ENCODE peak calls at places on chromosomes 5 and 9, in seven cellular contexts. One of them, this sample, is unnamed.

GRCh38 chr9:93126151-93126781 is 7.8 kb downstream of the NINJ1 start:
- DNase-seq in tibial artery: peak; percentile 53
- DNase-seq in astrocyte: no peak
- DNase-seq in sigmoid colon: peak; percentile 67
- DNase-seq in lower leg skin: peak; percentile 81
- DNase-seq in left ventricle myocardium inferior: peak; percentile 16
- DNase-seq in fibroblast of pulmonary artery: no peak
- DNase-seq in this sample: no peak

GRCh38 chr5:62286834-62287611 is 19.0 kb upstream of the KIF2A start:
- DNase-seq in tibial artery: no peak
- DNase-seq in astrocyte: no peak
- DNase-seq in sigmoid colon: no peak
- DNase-seq in lower leg skin: no peak
- DNase-seq in left ventricle myocardium inferior: no peak
- DNase-seq in fibroblast of pulmonary artery: no peak
- DNase-seq in this sample: no peak

GRCh38 chr9:128204858-128205257 is 1.7 kb downstream of the DNM1 start:
- DNase-seq in tibial artery: no peak
- DNase-seq in astrocyte: no peak
- DNase-seq in sigmoid colon: no peak
- DNase-seq in lower leg skin: no peak
- DNase-seq in left ventricle myocardium inferior: no peak
- DNase-seq in fibroblast of pulmonary artery: no peak
- DNase-seq in this sample: no peak

GRCh38 chr5:98795243-98795642 is 21.8 kb downstream of the RGMB start:
- DNase-seq in tibial artery: no peak
- DNase-seq in astrocyte: no peak
- DNase-seq in sigmoid colon: no peak
- DNase-seq in lower leg skin: no peak
- DNase-seq in left ventricle myocardium inferior: no peak
- DNase-seq in fibroblast of pulmonary artery: no peak
- DNase-seq in this sample: no peak

GRCh38 chr9:69122086-69122390 is 52.0 kb upstream of the TJP2 start:
- DNase-seq in tibial artery: peak; percentile 90
- DNase-seq in astrocyte: peak; percentile 51
- DNase-seq in sigmoid colon: peak; percentile 74
- DNase-seq in lower leg skin: peak; percentile 92
- DNase-seq in left ventricle myocardium inferior: peak; percentile 71
- DNase-seq in fibroblast of pulmonary artery: peak; percentile 68
- DNase-seq in this sample: peak; percentile 66

GRCh38 chr9:114968710-114969109 is 38.3 kb upstream of the TNFSF8 start:
- DNase-seq in tibial artery: no peak
- DNase-seq in astrocyte: peak; percentile 27
- DNase-seq in sigmoid colon: no peak
- DNase-seq in lower leg skin: no peak
- DNase-seq in left ventricle myocardium inferior: no peak
- DNase-seq in fibroblast of pulmonary artery: peak; percentile 59
- DNase-seq in this sample: no peak

GRCh38 chr9:38423939-38424843 is at the start of gene IGFBPL1:
- DNase-seq in tibial artery: peak; percentile 63
- DNase-seq in astrocyte: no peak
- DNase-seq in sigmoid colon: no peak
- DNase-seq in lower leg skin: peak; percentile 40
- DNase-seq in left ventricle myocardium inferior: no peak
- DNase-seq in fibroblast of pulmonary artery: no peak
- DNase-seq in this sample: no peak

GRCh38 chr5:130141689-130142320 is 237.5 kb downstream of the CHSY3 start:
- DNase-seq in tibial artery: no peak
- DNase-seq in astrocyte: no peak
- DNase-seq in sigmoid colon: no peak
- DNase-seq in lower leg skin: no peak
- DNase-seq in left ventricle myocardium inferior: no peak
- DNase-seq in fibroblast of pulmonary artery: peak; percentile 69
- DNase-seq in this sample: no peak

GRCh38 chr5:176658007-176658599 is 10.8 kb downstream of the TSPAN17 start:
- DNase-seq in tibial artery: peak; percentile 74
- DNase-seq in astrocyte: peak; percentile 32
- DNase-seq in sigmoid colon: peak; percentile 82
- DNase-seq in lower leg skin: peak; percentile 92
- DNase-seq in left ventricle myocardium inferior: peak; percentile 60
- DNase-seq in fibroblast of pulmonary artery: peak; percentile 73
- DNase-seq in this sample: peak; percentile 72

GRCh38 chr5:10859393-10860195 is 98.6 kb upstream of the DAP start:
- DNase-seq in tibial artery: no peak
- DNase-seq in astrocyte: no peak
- DNase-seq in sigmoid colon: no peak
- DNase-seq in lower leg skin: no peak
- DNase-seq in left ventricle myocardium inferior: no peak
- DNase-seq in fibroblast of pulmonary artery: no peak
- DNase-seq in this sample: no peak

GRCh38 chr5:129856325-129856724 is 47.9 kb upstream of the CHSY3 start:
- DNase-seq in tibial artery: no peak
- DNase-seq in astrocyte: no peak
- DNase-seq in sigmoid colon: no peak
- DNase-seq in lower leg skin: no peak
- DNase-seq in left ventricle myocardium inferior: no peak
- DNase-seq in fibroblast of pulmonary artery: no peak
- DNase-seq in this sample: no peak

GRCh38 chr9:108844391-108844790 is 11.4 kb downstream of the ACTL7B start:
- DNase-seq in tibial artery: no peak
- DNase-seq in astrocyte: no peak
- DNase-seq in sigmoid colon: no peak
- DNase-seq in lower leg skin: peak; percentile 28
- DNase-seq in left ventricle myocardium inferior: no peak
- DNase-seq in fibroblast of pulmonary artery: no peak
- DNase-seq in this sample: no peak

GRCh38 chr5:43661102-43661501 is 58.1 kb downstream of the NNT start:
- DNase-seq in tibial artery: no peak
- DNase-seq in astrocyte: no peak
- DNase-seq in sigmoid colon: no peak
- DNase-seq in lower leg skin: no peak
- DNase-seq in left ventricle myocardium inferior: no peak
- DNase-seq in fibroblast of pulmonary artery: peak; percentile 69
- DNase-seq in this sample: no peak

GRCh38 chr5:124420952-124421351 is 325.5 kb downstream of the ZNF608 start:
- DNase-seq in tibial artery: no peak
- DNase-seq in astrocyte: no peak
- DNase-seq in sigmoid colon: no peak
- DNase-seq in lower leg skin: no peak
- DNase-seq in left ventricle myocardium inferior: no peak
- DNase-seq in fibroblast of pulmonary artery: no peak
- DNase-seq in this sample: no peak

GRCh38 chr9:128027166-128027539 is 40.0 kb downstream of the NAIF1 start:
- DNase-seq in tibial artery: no peak
- DNase-seq in astrocyte: no peak
- DNase-seq in sigmoid colon: no peak
- DNase-seq in lower leg skin: no peak
- DNase-seq in left ventricle myocardium inferior: no peak
- DNase-seq in fibroblast of pulmonary artery: peak; percentile 85
- DNase-seq in this sample: no peak

GRCh38 chr9:84823426-84824271 is 154.1 kb downstream of the NTRK2 start:
- DNase-seq in tibial artery: peak; percentile 68
- DNase-seq in astrocyte: peak; percentile 16
- DNase-seq in sigmoid colon: no peak
- DNase-seq in lower leg skin: no peak
- DNase-seq in left ventricle myocardium inferior: no peak
- DNase-seq in fibroblast of pulmonary artery: peak; percentile 1
- DNase-seq in this sample: no peak

GRCh38 chr5:143613329-143613728 is 198.6 kb upstream of the HMHB1 start:
- DNase-seq in tibial artery: no peak
- DNase-seq in astrocyte: no peak
- DNase-seq in sigmoid colon: no peak
- DNase-seq in lower leg skin: no peak
- DNase-seq in left ventricle myocardium inferior: no peak
- DNase-seq in fibroblast of pulmonary artery: no peak
- DNase-seq in this sample: no peak

GRCh38 chr9:95605826-95606555 is 89.2 kb upstream of the PTCH1 start:
- DNase-seq in tibial artery: no peak
- DNase-seq in astrocyte: no peak
- DNase-seq in sigmoid colon: no peak
- DNase-seq in lower leg skin: peak; percentile 66
- DNase-seq in left ventricle myocardium inferior: no peak
- DNase-seq in fibroblast of pulmonary artery: no peak
- DNase-seq in this sample: no peak

DNA sequence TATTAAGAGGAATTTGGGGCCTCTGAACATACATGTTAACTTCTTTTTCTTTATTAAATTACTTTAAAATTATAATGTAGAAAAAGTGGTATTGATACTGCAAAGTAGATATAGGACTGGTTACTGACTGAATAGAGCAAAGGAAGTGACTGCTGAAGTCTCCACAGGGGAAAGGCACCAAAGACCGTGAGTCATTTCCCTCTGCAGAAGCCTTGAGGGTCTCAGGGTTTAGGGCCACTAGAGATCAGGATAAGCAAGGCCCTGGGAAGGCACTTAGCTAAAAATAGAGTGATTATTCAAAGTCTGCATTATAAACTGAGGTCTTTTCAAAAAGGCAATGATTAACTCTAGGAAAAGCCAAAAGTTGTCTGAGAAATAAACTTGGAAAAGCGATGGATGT is 44.7 kb upstream of the ITGA1 start:
- DNase-seq in tibial artery: no peak
- DNase-seq in astrocyte: no peak
- DNase-seq in sigmoid colon: no peak
- DNase-seq in lower leg skin: no peak
- DNase-seq in left ventricle myocardium inferior: no peak
- DNase-seq in fibroblast of pulmonary artery: no peak
- DNase-seq in this sample: no peak
- TF ChIP-seq CTCF in tibial artery: no peak
- TF ChIP-seq CTCF in astrocyte: no peak
- TF ChIP-seq CTCF in sigmoid colon: no peak
- TF ChIP-seq CTCF in lower leg skin: no peak
- TF ChIP-seq CTCF in left ventricle myocardium inferior: no peak
- TF ChIP-seq CTCF in fibroblast of pulmonary artery: no peak
- TF ChIP-seq CTCF in this sample: no peak

DNA sequence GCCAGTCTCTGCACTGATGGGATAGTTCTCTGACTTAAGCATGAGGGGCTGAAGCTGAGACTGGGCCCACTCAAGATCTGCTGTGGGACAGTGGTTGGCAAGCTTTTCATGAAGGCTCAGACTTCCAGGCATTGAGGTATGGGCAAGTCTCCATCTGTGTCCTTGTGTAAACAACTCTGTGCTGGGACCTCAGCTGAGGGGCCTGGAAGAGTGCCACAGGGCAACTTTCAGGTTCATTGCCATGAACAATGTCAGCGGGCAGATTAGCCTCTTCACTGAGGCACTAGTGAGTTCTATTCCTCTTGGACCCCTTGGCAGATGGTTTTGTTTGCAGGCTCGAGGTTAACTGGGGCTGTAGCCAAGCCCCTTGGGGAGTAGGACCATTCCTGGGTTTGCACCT is 127.1 kb downstream of the MRPS30 start:
- DNase-seq in tibial artery: no peak
- DNase-seq in astrocyte: no peak
- DNase-seq in sigmoid colon: no peak
- DNase-seq in lower leg skin: no peak
- DNase-seq in left ventricle myocardium inferior: no peak
- DNase-seq in fibroblast of pulmonary artery: no peak
- DNase-seq in this sample: no peak
- TF ChIP-seq CTCF in tibial artery: no peak
- TF ChIP-seq CTCF in astrocyte: no peak
- TF ChIP-seq CTCF in sigmoid colon: no peak
- TF ChIP-seq CTCF in lower leg skin: no peak
- TF ChIP-seq CTCF in left ventricle myocardium inferior: no peak
- TF ChIP-seq CTCF in fibroblast of pulmonary artery: no peak
- TF ChIP-seq CTCF in this sample: no peak

GRCh38 chr9:557601-558201 is 283.8 kb upstream of the DMRT1 start:
- DNase-seq in tibial artery: no peak
- DNase-seq in astrocyte: peak; percentile 35
- DNase-seq in sigmoid colon: no peak
- DNase-seq in lower leg skin: no peak
- DNase-seq in left ventricle myocardium inferior: no peak
- DNase-seq in fibroblast of pulmonary artery: peak; percentile 9
- DNase-seq in this sample: no peak
- TF ChIP-seq CTCF in tibial artery: no peak
- TF ChIP-seq CTCF in astrocyte: no peak
- TF ChIP-seq CTCF in sigmoid colon: no peak
- TF ChIP-seq CTCF in lower leg skin: no peak
- TF ChIP-seq CTCF in left ventricle myocardium inferior: no peak
- TF ChIP-seq CTCF in fibroblast of pulmonary artery: no peak
- TF ChIP-seq CTCF in this sample: no peak

DNA sequence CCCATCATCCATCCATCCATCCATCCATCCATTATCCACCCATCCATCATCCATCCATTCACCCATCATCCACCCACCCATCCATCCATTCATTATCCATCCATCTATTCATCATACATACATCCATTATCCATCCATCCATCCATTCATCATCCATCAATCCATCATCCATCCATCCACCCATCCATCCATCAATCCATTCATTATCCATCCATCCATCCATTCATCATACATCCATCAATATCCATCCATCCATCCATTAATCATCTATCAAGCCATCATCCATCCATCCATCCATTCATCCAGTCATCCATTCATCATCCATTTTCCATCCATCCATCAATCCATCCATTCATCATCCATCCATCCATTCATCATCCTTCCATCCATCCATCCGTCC is 89.0 kb downstream of the NSG2 start:
- DNase-seq in tibial artery: no peak
- DNase-seq in astrocyte: no peak
- DNase-seq in sigmoid colon: no peak
- DNase-seq in lower leg skin: no peak
- DNase-seq in left ventricle myocardium inferior: no peak
- DNase-seq in fibroblast of pulmonary artery: no peak
- DNase-seq in this sample: no peak
- TF ChIP-seq CTCF in tibial artery: no peak
- TF ChIP-seq CTCF in astrocyte: no peak
- TF ChIP-seq CTCF in sigmoid colon: no peak
- TF ChIP-seq CTCF in lower leg skin: no peak
- TF ChIP-seq CTCF in left ventricle myocardium inferior: no peak
- TF ChIP-seq CTCF in fibroblast of pulmonary artery: no peak
- TF ChIP-seq CTCF in this sample: no peak

This sample was measured in ovary.